ENCODE peak calls at places on chromosomes 1 and 21, in seven cellular contexts. One of them, this sample, is unnamed.

GRCh38 chr1:154777151-154777550 is 92.9 kb downstream of the KCNN3 start:
- DNase-seq in cardiac muscle cell: no peak
- DNase-seq in EH: no peak
- DNase-seq in GM03348: no peak
- DNase-seq in iris pigment epithelial cell: no peak
- DNase-seq in stimulated activated CD8-positive, alpha-beta memory T cell treated with anti-CD3 and anti-CD28 coated beads, Interleukin-7, amount 100 ng/mL, for 1 hour: no peak
- DNase-seq in epithelial cell of esophagus: peak
- DNase-seq in this sample: no peak

GRCh38 chr1:64873576-64873975 is 92.8 kb downstream of the JAK1 start:
- DNase-seq in cardiac muscle cell: no peak
- DNase-seq in EH: no peak
- DNase-seq in GM03348: no peak
- DNase-seq in iris pigment epithelial cell: no peak
- DNase-seq in stimulated activated CD8-positive, alpha-beta memory T cell treated with anti-CD3 and anti-CD28 coated beads, Interleukin-7, amount 100 ng/mL, for 1 hour: no peak
- DNase-seq in epithelial cell of esophagus: no peak
- DNase-seq in this sample: no peak

GRCh38 chr1:60762176-60762575 is 320.2 kb upstream of the NFIA start:
- DNase-seq in cardiac muscle cell: no peak
- DNase-seq in EH: peak
- DNase-seq in GM03348: no peak
- DNase-seq in iris pigment epithelial cell: peak
- DNase-seq in stimulated activated CD8-positive, alpha-beta memory T cell treated with anti-CD3 and anti-CD28 coated beads, Interleukin-7, amount 100 ng/mL, for 1 hour: no peak
- DNase-seq in epithelial cell of esophagus: peak
- DNase-seq in this sample: no peak

GRCh38 chr1:190738321-190738720 is 260.7 kb upstream of the BRINP3 start:
- DNase-seq in cardiac muscle cell: no peak
- DNase-seq in EH: no peak
- DNase-seq in GM03348: no peak
- DNase-seq in iris pigment epithelial cell: peak
- DNase-seq in stimulated activated CD8-positive, alpha-beta memory T cell treated with anti-CD3 and anti-CD28 coated beads, Interleukin-7, amount 100 ng/mL, for 1 hour: no peak
- DNase-seq in epithelial cell of esophagus: peak
- DNase-seq in this sample: no peak

GRCh38 chr1:235737751-235738150 is 88.2 kb upstream of the GNG4 start:
- DNase-seq in cardiac muscle cell: no peak
- DNase-seq in EH: no peak
- DNase-seq in GM03348: no peak
- DNase-seq in iris pigment epithelial cell: no peak
- DNase-seq in stimulated activated CD8-positive, alpha-beta memory T cell treated with anti-CD3 and anti-CD28 coated beads, Interleukin-7, amount 100 ng/mL, for 1 hour: no peak
- DNase-seq in epithelial cell of esophagus: no peak
- DNase-seq in this sample: no peak

GRCh38 chr1:119040489-119040888 is 52.3 kb upstream of the TBX15 start:
- DNase-seq in cardiac muscle cell: no peak
- DNase-seq in EH: no peak
- DNase-seq in GM03348: no peak
- DNase-seq in iris pigment epithelial cell: no peak
- DNase-seq in stimulated activated CD8-positive, alpha-beta memory T cell treated with anti-CD3 and anti-CD28 coated beads, Interleukin-7, amount 100 ng/mL, for 1 hour: no peak
- DNase-seq in epithelial cell of esophagus: peak
- DNase-seq in this sample: no peak

GRCh38 chr21:15071012-15071411 is 6.2 kb upstream of the NRIP1 start:
- DNase-seq in cardiac muscle cell: no peak
- DNase-seq in EH: no peak
- DNase-seq in GM03348: no peak
- DNase-seq in iris pigment epithelial cell: no peak
- DNase-seq in stimulated activated CD8-positive, alpha-beta memory T cell treated with anti-CD3 and anti-CD28 coated beads, Interleukin-7, amount 100 ng/mL, for 1 hour: no peak
- DNase-seq in epithelial cell of esophagus: no peak
- DNase-seq in this sample: no peak

GRCh38 chr1:94755675-94756074 is 64.5 kb upstream of the SLC44A3 start:
- DNase-seq in cardiac muscle cell: peak
- DNase-seq in EH: peak
- DNase-seq in GM03348: peak
- DNase-seq in iris pigment epithelial cell: peak
- DNase-seq in stimulated activated CD8-positive, alpha-beta memory T cell treated with anti-CD3 and anti-CD28 coated beads, Interleukin-7, amount 100 ng/mL, for 1 hour: no peak
- DNase-seq in epithelial cell of esophagus: no peak
- DNase-seq in this sample: no peak

GRCh38 chr1:196317535-196318522 is 290.4 kb downstream of the KCNT2 start:
- DNase-seq in cardiac muscle cell: peak
- DNase-seq in EH: peak
- DNase-seq in GM03348: peak
- DNase-seq in iris pigment epithelial cell: peak
- DNase-seq in stimulated activated CD8-positive, alpha-beta memory T cell treated with anti-CD3 and anti-CD28 coated beads, Interleukin-7, amount 100 ng/mL, for 1 hour: no peak
- DNase-seq in epithelial cell of esophagus: peak
- DNase-seq in this sample: no peak

GRCh38 chr1:22920734-22921451 is 51.8 kb downstream of the LACTBL1 start:
- DNase-seq in cardiac muscle cell: peak
- DNase-seq in EH: no peak
- DNase-seq in GM03348: no peak
- DNase-seq in iris pigment epithelial cell: no peak
- DNase-seq in stimulated activated CD8-positive, alpha-beta memory T cell treated with anti-CD3 and anti-CD28 coated beads, Interleukin-7, amount 100 ng/mL, for 1 hour: no peak
- DNase-seq in epithelial cell of esophagus: no peak
- DNase-seq in this sample: no peak

GRCh38 chr1:241270016-241270415 is 87.0 kb downstream of the RGS7 start:
- DNase-seq in cardiac muscle cell: no peak
- DNase-seq in EH: no peak
- DNase-seq in GM03348: no peak
- DNase-seq in iris pigment epithelial cell: no peak
- DNase-seq in stimulated activated CD8-positive, alpha-beta memory T cell treated with anti-CD3 and anti-CD28 coated beads, Interleukin-7, amount 100 ng/mL, for 1 hour: no peak
- DNase-seq in epithelial cell of esophagus: no peak
- DNase-seq in this sample: no peak

GRCh38 chr1:21451981-21452411 is 12.1 kb downstream of the NBPF3 start:
- DNase-seq in cardiac muscle cell: no peak
- DNase-seq in EH: peak
- DNase-seq in GM03348: peak
- DNase-seq in iris pigment epithelial cell: peak
- DNase-seq in stimulated activated CD8-positive, alpha-beta memory T cell treated with anti-CD3 and anti-CD28 coated beads, Interleukin-7, amount 100 ng/mL, for 1 hour: no peak
- DNase-seq in epithelial cell of esophagus: no peak
- DNase-seq in this sample: no peak

GRCh38 chr1:182978158-182978853 is 25.3 kb upstream of the SHCBP1L start:
- DNase-seq in cardiac muscle cell: no peak
- DNase-seq in EH: no peak
- DNase-seq in GM03348: no peak
- DNase-seq in iris pigment epithelial cell: no peak
- DNase-seq in stimulated activated CD8-positive, alpha-beta memory T cell treated with anti-CD3 and anti-CD28 coated beads, Interleukin-7, amount 100 ng/mL, for 1 hour: no peak
- DNase-seq in epithelial cell of esophagus: peak
- DNase-seq in this sample: no peak

GRCh38 chr1:233614173-233614742 is 352 bp downstream of the KCNK1 start:
- DNase-seq in cardiac muscle cell: peak
- DNase-seq in EH: peak
- DNase-seq in GM03348: peak
- DNase-seq in iris pigment epithelial cell: peak
- DNase-seq in stimulated activated CD8-positive, alpha-beta memory T cell treated with anti-CD3 and anti-CD28 coated beads, Interleukin-7, amount 100 ng/mL, for 1 hour: no peak
- DNase-seq in epithelial cell of esophagus: peak
- DNase-seq in this sample: no peak

GRCh38 chr1:151611288-151611790 is 511 bp upstream of the SNX27 start:
- DNase-seq in cardiac muscle cell: no peak
- DNase-seq in EH: peak
- DNase-seq in GM03348: peak
- DNase-seq in iris pigment epithelial cell: peak
- DNase-seq in stimulated activated CD8-positive, alpha-beta memory T cell treated with anti-CD3 and anti-CD28 coated beads, Interleukin-7, amount 100 ng/mL, for 1 hour: no peak
- DNase-seq in epithelial cell of esophagus: peak
- DNase-seq in this sample: no peak

GRCh38 chr1:145983959-145984830 is 12.2 kb downstream of the TXNIP start:
- DNase-seq in cardiac muscle cell: no peak
- DNase-seq in EH: no peak
- DNase-seq in GM03348: no peak
- DNase-seq in iris pigment epithelial cell: no peak
- DNase-seq in stimulated activated CD8-positive, alpha-beta memory T cell treated with anti-CD3 and anti-CD28 coated beads, Interleukin-7, amount 100 ng/mL, for 1 hour: no peak
- DNase-seq in epithelial cell of esophagus: peak
- DNase-seq in this sample: peak

GRCh38 chr1:99445486-99445885 is 181.2 kb downstream of the PLPPR4 start:
- DNase-seq in cardiac muscle cell: no peak
- DNase-seq in EH: peak
- DNase-seq in GM03348: peak
- DNase-seq in iris pigment epithelial cell: peak
- DNase-seq in stimulated activated CD8-positive, alpha-beta memory T cell treated with anti-CD3 and anti-CD28 coated beads, Interleukin-7, amount 100 ng/mL, for 1 hour: no peak
- DNase-seq in epithelial cell of esophagus: no peak
- DNase-seq in this sample: no peak

GRCh38 chr21:38954450-38955059 is 148.8 kb downstream of the ETS2 start:
- DNase-seq in cardiac muscle cell: no peak
- DNase-seq in EH: no peak
- DNase-seq in GM03348: no peak
- DNase-seq in iris pigment epithelial cell: no peak
- DNase-seq in stimulated activated CD8-positive, alpha-beta memory T cell treated with anti-CD3 and anti-CD28 coated beads, Interleukin-7, amount 100 ng/mL, for 1 hour: no peak
- DNase-seq in epithelial cell of esophagus: no peak
- DNase-seq in this sample: no peak

GRCh38 chr1:32494711-32495337 is 30.0 kb downstream of the ZBTB8B start:
- DNase-seq in cardiac muscle cell: peak
- DNase-seq in EH: no peak
- DNase-seq in GM03348: no peak
- DNase-seq in iris pigment epithelial cell: peak
- DNase-seq in stimulated activated CD8-positive, alpha-beta memory T cell treated with anti-CD3 and anti-CD28 coated beads, Interleukin-7, amount 100 ng/mL, for 1 hour: no peak
- DNase-seq in epithelial cell of esophagus: no peak
- DNase-seq in this sample: no peak

GRCh38 chr1:115432061-115432460 is 94.0 kb upstream of the NGF start:
- DNase-seq in cardiac muscle cell: no peak
- DNase-seq in EH: peak
- DNase-seq in GM03348: peak
- DNase-seq in iris pigment epithelial cell: peak
- DNase-seq in stimulated activated CD8-positive, alpha-beta memory T cell treated with anti-CD3 and anti-CD28 coated beads, Interleukin-7, amount 100 ng/mL, for 1 hour: no peak
- DNase-seq in epithelial cell of esophagus: peak
- DNase-seq in this sample: no peak

GRCh38 chr1:53128401-53128800 is 14.0 kb downstream of the SLC1A7 start:
- DNase-seq in cardiac muscle cell: no peak
- DNase-seq in EH: no peak
- DNase-seq in GM03348: no peak
- DNase-seq in iris pigment epithelial cell: no peak
- DNase-seq in stimulated activated CD8-positive, alpha-beta memory T cell treated with anti-CD3 and anti-CD28 coated beads, Interleukin-7, amount 100 ng/mL, for 1 hour: no peak
- DNase-seq in epithelial cell of esophagus: no peak
- DNase-seq in this sample: no peak

GRCh38 chr21:40134731-40135492 is 267.7 kb downstream of the PCP4 start:
- DNase-seq in cardiac muscle cell: no peak
- DNase-seq in EH: no peak
- DNase-seq in GM03348: no peak
- DNase-seq in iris pigment epithelial cell: no peak
- DNase-seq in stimulated activated CD8-positive, alpha-beta memory T cell treated with anti-CD3 and anti-CD28 coated beads, Interleukin-7, amount 100 ng/mL, for 1 hour: no peak
- DNase-seq in epithelial cell of esophagus: no peak
- DNase-seq in this sample: no peak

GRCh38 chr1:201563406-201563780 is 24.5 kb downstream of the NAV1 start:
- DNase-seq in cardiac muscle cell: no peak
- DNase-seq in EH: no peak
- DNase-seq in GM03348: no peak
- DNase-seq in iris pigment epithelial cell: no peak
- DNase-seq in stimulated activated CD8-positive, alpha-beta memory T cell treated with anti-CD3 and anti-CD28 coated beads, Interleukin-7, amount 100 ng/mL, for 1 hour: no peak
- DNase-seq in epithelial cell of esophagus: no peak
- DNase-seq in this sample: no peak

GRCh38 chr21:40177979-40178378 is 310.7 kb downstream of the PCP4 start:
- DNase-seq in cardiac muscle cell: no peak
- DNase-seq in EH: no peak
- DNase-seq in GM03348: no peak
- DNase-seq in iris pigment epithelial cell: no peak
- DNase-seq in stimulated activated CD8-positive, alpha-beta memory T cell treated with anti-CD3 and anti-CD28 coated beads, Interleukin-7, amount 100 ng/mL, for 1 hour: no peak
- DNase-seq in epithelial cell of esophagus: no peak
- DNase-seq in this sample: no peak

GRCh38 chr1:90361026-90361425 is 356.1 kb downstream of the BARHL2 start:
- DNase-seq in cardiac muscle cell: no peak
- DNase-seq in EH: no peak
- DNase-seq in GM03348: no peak
- DNase-seq in iris pigment epithelial cell: no peak
- DNase-seq in stimulated activated CD8-positive, alpha-beta memory T cell treated with anti-CD3 and anti-CD28 coated beads, Interleukin-7, amount 100 ng/mL, for 1 hour: no peak
- DNase-seq in epithelial cell of esophagus: no peak
- DNase-seq in this sample: no peak

GRCh38 chr1:87799451-87799850 is 470.8 kb downstream of the LMO4 start:
- DNase-seq in cardiac muscle cell: no peak
- DNase-seq in EH: no peak
- DNase-seq in GM03348: no peak
- DNase-seq in iris pigment epithelial cell: peak
- DNase-seq in stimulated activated CD8-positive, alpha-beta memory T cell treated with anti-CD3 and anti-CD28 coated beads, Interleukin-7, amount 100 ng/mL, for 1 hour: no peak
- DNase-seq in epithelial cell of esophagus: no peak
- DNase-seq in this sample: no peak

GRCh38 chr1:37676281-37677243 is 15.8 kb upstream of the CDCA8 start:
- DNase-seq in cardiac muscle cell: no peak
- DNase-seq in EH: peak
- DNase-seq in GM03348: no peak
- DNase-seq in iris pigment epithelial cell: no peak
- DNase-seq in stimulated activated CD8-positive, alpha-beta memory T cell treated with anti-CD3 and anti-CD28 coated beads, Interleukin-7, amount 100 ng/mL, for 1 hour: no peak
- DNase-seq in epithelial cell of esophagus: no peak
- DNase-seq in this sample: no peak

GRCh38 chr1:80633947-80634710 is 1166.6 kb upstream of the ADGRL2 start:
- DNase-seq in cardiac muscle cell: no peak
- DNase-seq in EH: no peak
- DNase-seq in GM03348: no peak
- DNase-seq in iris pigment epithelial cell: no peak
- DNase-seq in stimulated activated CD8-positive, alpha-beta memory T cell treated with anti-CD3 and anti-CD28 coated beads, Interleukin-7, amount 100 ng/mL, for 1 hour: no peak
- DNase-seq in epithelial cell of esophagus: peak
- DNase-seq in this sample: no peak

GRCh38 chr1:103948526-103948925 is 198.8 kb downstream of the AMY1C start:
- DNase-seq in cardiac muscle cell: peak
- DNase-seq in EH: no peak
- DNase-seq in GM03348: no peak
- DNase-seq in iris pigment epithelial cell: no peak
- DNase-seq in stimulated activated CD8-positive, alpha-beta memory T cell treated with anti-CD3 and anti-CD28 coated beads, Interleukin-7, amount 100 ng/mL, for 1 hour: no peak
- DNase-seq in epithelial cell of esophagus: peak
- DNase-seq in this sample: no peak

GRCh38 chr1:84386716-84387479 is 11.4 kb upstream of the DNASE2B start:
- DNase-seq in cardiac muscle cell: no peak
- DNase-seq in EH: no peak
- DNase-seq in GM03348: no peak
- DNase-seq in iris pigment epithelial cell: no peak
- DNase-seq in stimulated activated CD8-positive, alpha-beta memory T cell treated with anti-CD3 and anti-CD28 coated beads, Interleukin-7, amount 100 ng/mL, for 1 hour: no peak
- DNase-seq in epithelial cell of esophagus: peak
- DNase-seq in this sample: no peak

GRCh38 chr1:67530071-67530470 is 99.9 kb upstream of the SERBP1 start:
- DNase-seq in cardiac muscle cell: no peak
- DNase-seq in EH: no peak
- DNase-seq in GM03348: no peak
- DNase-seq in iris pigment epithelial cell: no peak
- DNase-seq in stimulated activated CD8-positive, alpha-beta memory T cell treated with anti-CD3 and anti-CD28 coated beads, Interleukin-7, amount 100 ng/mL, for 1 hour: no peak
- DNase-seq in epithelial cell of esophagus: peak
- DNase-seq in this sample: no peak

GRCh38 chr21:39637197-39637970 is 24.6 kb downstream of the B3GALT5 start:
- DNase-seq in cardiac muscle cell: no peak
- DNase-seq in EH: no peak
- DNase-seq in GM03348: no peak
- DNase-seq in iris pigment epithelial cell: no peak
- DNase-seq in stimulated activated CD8-positive, alpha-beta memory T cell treated with anti-CD3 and anti-CD28 coated beads, Interleukin-7, amount 100 ng/mL, for 1 hour: no peak
- DNase-seq in epithelial cell of esophagus: no peak
- DNase-seq in this sample: no peak

This sample was measured in CD8-positive, alpha-beta T cell.